ENCODE peak calls at places on chromosome 22, in six cellular contexts. B is NCI-H1105, E is glutamatergic neuron, X is SW480, M is WERI-Rb-1, Y is HEK293T. G is an unnamed sample.

GRCh38 chr22:24894998-24895397 is 51.5 kb downstream of the LHFPL7 start:
- DNase-seq in Y (no peak), E (no peak), M (no peak), X (no peak), B (peak; percentile 8), G (no peak)

GRCh38 chr22:19853058-19853878 is 1.4 kb downstream of the GNB1L start:
- DNase-seq in E (peak; percentile 15), X (no peak), B (no peak), Y (no peak), M (no peak), G (no peak)

GRCh38 chr22:19367763-19368367 is 63.7 kb downstream of the HIRA start:
- DNase-seq in X (no peak), E (no peak), Y (no peak), B (no peak), M (no peak), G (no peak)

GRCh38 chr22:30782613-30783012 is 87.9 kb downstream of the OSBP2 start:
- DNase-seq in E (no peak), B (no peak), X (no peak), Y (no peak), M (no peak), G (no peak)

GRCh38 chr22:31085928-31086327 is 4.8 kb downstream of the SMTN start:
- DNase-seq in B (no peak), Y (no peak), X (no peak), M (no peak), E (no peak), G (no peak)

GRCh38 chr22:38570841-38571364 is 920 bp upstream of the DMC1 start:
- DNase-seq in E (peak; percentile 31), Y (peak; percentile 41), X (peak; percentile 25), B (no peak), M (peak; percentile 27), G (no peak)

GRCh38 chr22:18954941-18955571 is 19.0 kb upstream of the PRODH start:
- DNase-seq in Y (no peak), E (no peak), M (no peak), X (no peak), B (no peak), G (no peak)

GRCh38 chr22:17199131-17199731 is 20.0 kb downstream of the ADA2 start:
- DNase-seq in X (no peak), M (no peak), Y (no peak), B (no peak), E (peak; percentile 65), G (peak; percentile 85)

GRCh38 chr22:25081409-25081824 is 118.2 kb upstream of the CRYBB3 start:
- DNase-seq in E (peak; percentile 56), Y (peak; percentile 71), M (peak; percentile 64), B (peak; percentile 17), X (peak; percentile 41), G (peak; percentile 34)

GRCh38 chr22:45972091-45972867 is 4.7 kb downstream of the WNT7B start:
- DNase-seq in B (no peak), Y (no peak), X (no peak), E (no peak), M (no peak), G (no peak)

GRCh38 chr22:48894064-48894671 is 933.5 kb downstream of the BRD1 start:
- DNase-seq in B (no peak), X (no peak), M (no peak), Y (no peak), E (no peak), G (no peak)

GRCh38 chr22:31244044-31244942 is 32.2 kb downstream of the LIMK2 start:
- DNase-seq in E (no peak), X (peak; percentile 39), M (no peak), B (no peak), Y (no peak), G (peak; percentile 85)

GRCh38 chr22:36384766-36385400 is 2.9 kb downstream of the MYH9 start:
- DNase-seq in X (no peak), Y (no peak), E (no peak), M (no peak), B (no peak), G (peak; percentile 65)

GRCh38 chr22:50710886-50711285 is 27.1 kb upstream of the ACR start:
- DNase-seq in M (no peak), Y (no peak), E (peak; percentile 1), B (no peak), X (no peak), G (no peak)

GRCh38 chr22:17910561-17911311 is 113.6 kb downstream of the MICAL3 start:
- DNase-seq in B (no peak), X (no peak), Y (peak; percentile 61), M (peak; percentile 82), E (peak; percentile 62), G (peak; percentile 67)

GRCh38 chr22:26127126-26127525 is 42.1 kb upstream of the SEZ6L start:
- DNase-seq in X (no peak), B (no peak), Y (no peak), M (no peak), E (no peak), G (no peak)

GRCh38 chr22:43554694-43555365 is 143.0 kb downstream of the MPPED1 start:
- DNase-seq in Y (no peak), B (no peak), X (no peak), M (no peak), E (no peak), G (peak; percentile 16)

GRCh38 chr22:27804683-27805297 is 3.2 kb upstream of the MN1 start:
- DNase-seq in M (peak; percentile 77), B (no peak), X (peak; percentile 59), Y (peak; percentile 82), E (peak; percentile 81), G (peak; percentile 87)

GRCh38 chr22:41009222-41009948 is 58.2 kb downstream of the RBX1 start:
- DNase-seq in M (no peak), E (no peak), X (no peak), Y (no peak), B (no peak), G (no peak)

GRCh38 chr22:38312261-38312800 is 4.9 kb downstream of the CSNK1E start:
- DNase-seq in M (no peak), B (no peak), Y (no peak), X (no peak), E (no peak), G (no peak)

GRCh38 chr22:28435271-28435825 is 244.3 kb downstream of the TTC28 start:
- DNase-seq in M (no peak), Y (no peak), B (no peak), E (no peak), X (no peak), G (no peak)

GRCh38 chr22:49017769-49018330 is 809.8 kb downstream of the BRD1 start:
- DNase-seq in B (no peak), M (no peak), Y (no peak), X (peak; percentile 2), E (no peak), G (no peak)

GRCh38 chr22:24067587-24068376 is 56.7 kb downstream of the CABIN1 start:
- DNase-seq in M (no peak), Y (no peak), X (no peak), B (peak; percentile 57), E (no peak), G (no peak)

GRCh38 chr22:40387758-40388157 is 17.4 kb downstream of the SGSM3 start:
- DNase-seq in B (no peak), Y (no peak), E (no peak), X (no peak), M (no peak), G (no peak)

GRCh38 chr22:47550524-47551437 is 788.3 kb downstream of the TBC1D22A start:
- DNase-seq in X (no peak), B (no peak), Y (no peak), E (no peak), M (no peak), G (peak; percentile 51)

GRCh38 chr22:35476341-35476740 is 64.3 kb upstream of the RASD2 start:
- DNase-seq in Y (no peak), B (no peak), E (no peak), X (peak; percentile 17), M (no peak), G (no peak)